ENCODE peak calls at places on chromosome 12, in seven cellular contexts. S is nephron progenitor cell, V is upper lobe of right lung, Q is Calu3, Y is epithelial cell of proximal tubule, N is AG04450, L is GM12865. G is an unnamed sample.

GRCh38 chr12:68809190-68810026 is 1.4 kb downstream of the MDM2 start:
- DNase-seq in S (no peak), V (no peak), Q (no peak), Y (no peak), N (no peak), L (no peak), G (no peak)

GRCh38 chr12:4855121-4855924 is 54.4 kb upstream of the KCNA1 start:
- DNase-seq in S (peak), V (no peak), Q (peak), Y (peak), N (peak), L (peak), G (peak)

GRCh38 chr12:113465808-113466769 is 5.6 kb downstream of the LHX5 start:
- DNase-seq in S (no peak), V (no peak), Q (no peak), Y (no peak), N (no peak), L (no peak), G (no peak)

GRCh38 chr12:2120982-2121758 is 68.4 kb downstream of the CACNA1C start:
- DNase-seq in S (no peak), V (peak), Q (no peak), Y (no peak), N (no peak), L (no peak), G (no peak)

GRCh38 chr12:4012073-4012472 is 138.9 kb upstream of the PARP11 start:
- DNase-seq in S (no peak), V (no peak), Q (no peak), Y (no peak), N (no peak), L (no peak), G (no peak)

GRCh38 chr12:49068879-49069506 is 786 bp downstream of the RHEBL1 start:
- DNase-seq in S (peak), V (no peak), Q (no peak), Y (no peak), N (no peak), L (no peak), G (no peak)

GRCh38 chr12:122356192-122356635 is 66.3 kb downstream of the CLIP1 start:
- DNase-seq in S (peak), V (no peak), Q (peak), Y (no peak), N (peak), L (peak), G (peak)

GRCh38 chr12:49059385-49060232 is 985 bp downstream of the KMT2D start:
- DNase-seq in S (peak), V (no peak), Q (peak), Y (no peak), N (no peak), L (peak), G (no peak)

GRCh38 chr12:93571360-93571853 is 1.1 kb upstream of the SOCS2 start:
- DNase-seq in S (peak), V (peak), Q (peak), Y (no peak), N (no peak), L (peak), G (peak)

GRCh38 chr12:108117163-108117849 is 11.8 kb upstream of the WSCD2 start:
- DNase-seq in S (no peak), V (no peak), Q (no peak), Y (no peak), N (no peak), L (peak), G (no peak)

GRCh38 chr12:49838973-49839633 is 3.8 kb downstream of the BCDIN3D start:
- DNase-seq in S (peak), V (no peak), Q (peak), Y (no peak), N (no peak), L (peak), G (peak)

GRCh38 chr12:24560867-24561266 is 388.0 kb downstream of the BCAT1 start:
- DNase-seq in S (peak), V (no peak), Q (no peak), Y (no peak), N (no peak), L (no peak), G (no peak)

GRCh38 chr12:80472241-80472640 is 28.2 kb downstream of the PTPRQ start:
- DNase-seq in S (no peak), V (no peak), Q (no peak), Y (no peak), N (no peak), L (no peak), G (no peak)

GRCh38 chr12:23066095-23066494 is 441.1 kb downstream of the ETNK1 start:
- DNase-seq in S (no peak), V (no peak), Q (no peak), Y (no peak), N (no peak), L (no peak), G (no peak)

GRCh38 chr12:108690191-108690518 is 41.2 kb downstream of the CORO1C start:
- DNase-seq in S (no peak), V (no peak), Q (no peak), Y (no peak), N (no peak), L (no peak), G (no peak)

GRCh38 chr12:41967668-41968649 is 176.7 kb downstream of the GXYLT1 start:
- DNase-seq in S (peak), V (no peak), Q (peak), Y (peak), N (no peak), L (no peak), G (no peak)

GRCh38 chr12:89707992-89708792 is 446 bp downstream of the ATP2B1 start:
- DNase-seq in S (peak), V (peak), Q (peak), Y (no peak), N (no peak), L (peak), G (peak)

GRCh38 chr12:121390856-121391255 is 9.1 kb upstream of the RNF34 start:
- DNase-seq in S (no peak), V (no peak), Q (no peak), Y (no peak), N (no peak), L (no peak), G (no peak)

GRCh38 chr12:16389594-16389993 is 42.1 kb downstream of the MGST1 start:
- DNase-seq in S (no peak), V (no peak), Q (no peak), Y (peak), N (peak), L (no peak), G (no peak)

GRCh38 chr12:47067176-47067575 is 12.2 kb upstream of the PCED1B start:
- DNase-seq in S (no peak), V (no peak), Q (no peak), Y (no peak), N (no peak), L (no peak), G (no peak)

GRCh38 chr12:57940052-57940914 is 1.1 kb upstream of the ATP23 start:
- DNase-seq in S (no peak), V (no peak), Q (no peak), Y (no peak), N (no peak), L (no peak), G (no peak)

GRCh38 chr12:124233041-124233836 is 61.7 kb upstream of the RFLNA start:
- DNase-seq in S (no peak), V (no peak), Q (no peak), Y (peak), N (peak), L (no peak), G (no peak)

GRCh38 chr12:4280351-4281163 is 7.0 kb downstream of the CCND2 start:
- DNase-seq in S (peak), V (peak), Q (no peak), Y (no peak), N (no peak), L (no peak), G (no peak)

GRCh38 chr12:52971701-52972329 is 22.9 kb downstream of the KRT18 start:
- DNase-seq in S (no peak), V (no peak), Q (peak), Y (no peak), N (no peak), L (no peak), G (no peak)

GRCh38 chr12:123950476-123951169 is 22.0 kb downstream of the CCDC92 start:
- DNase-seq in S (no peak), V (no peak), Q (no peak), Y (no peak), N (no peak), L (no peak), G (no peak)

GRCh38 chr12:93733358-93733757 is 56.2 kb downstream of the CRADD start:
- DNase-seq in S (no peak), V (no peak), Q (peak), Y (no peak), N (no peak), L (no peak), G (no peak)

GRCh38 chr12:61629702-61630101 is 630.5 kb upstream of the USP15 start:
- DNase-seq in S (no peak), V (no peak), Q (no peak), Y (no peak), N (no peak), L (no peak), G (no peak)

GRCh38 chr12:48002179-48002601 is 2.1 kb downstream of the COL2A1 start:
- DNase-seq in S (peak), V (no peak), Q (no peak), Y (no peak), N (no peak), L (no peak), G (no peak)

GRCh38 chr12:90098132-90098779 is 389.6 kb upstream of the ATP2B1 start:
- DNase-seq in S (no peak), V (no peak), Q (no peak), Y (no peak), N (no peak), L (no peak), G (no peak)

GRCh38 chr12:48442191-48442828 is 30.0 kb upstream of the ANP32D start:
- DNase-seq in S (no peak), V (no peak), Q (no peak), Y (no peak), N (no peak), L (peak), G (no peak)

GRCh38 chr12:65949009-65949623 is 124.8 kb downstream of the HMGA2 start:
- DNase-seq in S (no peak), V (no peak), Q (no peak), Y (no peak), N (no peak), L (no peak), G (no peak)

GRCh38 chr12:65881348-65881961 is 57.2 kb downstream of the HMGA2 start:
- DNase-seq in S (no peak), V (no peak), Q (no peak), Y (no peak), N (no peak), L (no peak), G (no peak)

GRCh38 chr12:26062566-26062965 is 62.3 kb downstream of the BHLHE41 start:
- DNase-seq in S (no peak), V (no peak), Q (no peak), Y (peak), N (peak), L (no peak), G (no peak)

GRCh38 chr12:47068539-47068938 is 10.9 kb upstream of the PCED1B start:
- DNase-seq in S (no peak), V (no peak), Q (no peak), Y (no peak), N (no peak), L (no peak), G (no peak)

GRCh38 chr12:57461904-57462306 is 2.3 kb downstream of the GLI1 start:
- DNase-seq in S (no peak), V (no peak), Q (no peak), Y (no peak), N (no peak), L (no peak), G (no peak)

DNA sequence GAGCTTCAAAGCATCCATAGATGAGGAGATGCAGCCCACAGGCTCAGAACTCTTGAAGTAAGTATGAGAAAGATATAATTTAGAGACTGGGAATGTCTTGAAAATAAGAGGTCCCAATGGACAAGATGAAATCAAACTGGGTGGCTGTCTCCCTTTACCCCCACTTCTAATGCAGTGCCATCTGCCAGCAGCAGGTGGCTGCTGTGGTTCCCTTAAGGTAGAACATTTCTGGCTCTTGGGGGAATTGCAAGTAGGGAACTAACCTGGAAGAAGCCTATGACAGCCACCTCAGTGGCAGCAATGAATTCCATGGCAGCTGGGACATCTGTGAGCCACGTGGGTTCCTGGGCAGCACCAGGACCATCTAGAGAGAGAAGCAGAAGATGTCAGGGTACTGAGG is 648 bp downstream of the ERP27 start:
- DNase-seq in S (no peak), V (no peak), Q (no peak), Y (no peak), N (no peak), L (peak), G (no peak)
- TF ChIP-seq CTCF in S (no peak), V (no peak), Q (peak), Y (peak), N (peak), L (peak), G (peak)

DNA sequence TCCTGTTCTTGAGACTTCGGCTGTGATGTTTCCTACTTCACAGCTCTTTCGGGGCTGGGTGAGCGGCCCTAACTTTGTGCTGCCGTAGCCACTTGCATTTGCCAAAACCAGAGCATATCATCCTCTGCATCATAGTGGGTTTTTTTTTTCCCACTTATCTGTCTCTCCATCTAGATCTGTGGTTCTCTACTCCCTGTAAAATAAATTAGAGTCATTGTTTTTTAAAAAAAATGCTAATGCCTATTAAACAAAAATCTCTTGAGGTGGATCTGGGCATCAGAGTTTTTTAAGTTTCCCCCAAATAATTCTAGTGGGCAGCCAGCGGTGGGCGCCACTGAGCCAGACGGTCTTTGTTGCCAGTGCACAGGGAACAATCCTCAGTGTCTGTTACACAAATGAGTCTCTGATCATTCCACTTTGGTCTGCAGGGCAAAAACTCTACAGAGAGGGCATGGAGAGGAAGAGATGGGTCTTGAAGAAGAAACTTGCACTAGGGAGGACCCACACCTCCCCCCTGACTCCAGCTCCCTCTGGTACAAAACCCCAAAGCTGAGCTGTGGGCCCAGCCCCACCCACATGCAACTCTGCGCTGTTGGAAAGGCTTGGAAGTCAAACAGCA is 62.4 kb upstream of the BCL2L14 start:
- DNase-seq in S (no peak), V (no peak), Q (no peak), Y (no peak), N (no peak), L (peak), G (no peak)
- TF ChIP-seq CTCF in S (no peak), V (peak), Q (peak), Y (peak), N (peak), L (peak), G (peak)

GRCh38 chr12:6275609-6276246 is 34.8 kb upstream of the PLEKHG6 start:
- DNase-seq in S (no peak), V (no peak), Q (no peak), Y (no peak), N (no peak), L (no peak), G (no peak)

GRCh38 chr12:6276247-6276887 is 34.1 kb upstream of the PLEKHG6 start:
- DNase-seq in S (no peak), V (no peak), Q (no peak), Y (no peak), N (no peak), L (no peak), G (no peak)

GRCh38 chr12:6278439-6279255 is 31.8 kb upstream of the PLEKHG6 start:
- DNase-seq in S (peak), V (peak), Q (peak), Y (no peak), N (no peak), L (peak), G (peak)

GRCh38 chr12:6277982-6278438 is 32.5 kb upstream of the PLEKHG6 start:
- DNase-seq in S (no peak), V (peak), Q (peak), Y (no peak), N (no peak), L (peak), G (no peak)

GRCh38 chr12:6276936-6277615 is 33.4 kb upstream of the PLEKHG6 start:
- DNase-seq in S (no peak), V (no peak), Q (peak), Y (no peak), N (no peak), L (no peak), G (no peak)
- TF ChIP-seq CTCF in S (no peak), V (peak), Q (no peak), Y (peak), N (peak), L (no peak), G (no peak)

GRCh38 chr12:132278421-132279183 is 50.8 kb downstream of the GALNT9 start:
- DNase-seq in S (no peak), V (no peak), Q (no peak), Y (no peak), N (no peak), L (no peak), G (no peak)

GRCh38 chr12:132281021-132281420 is 48.4 kb downstream of the GALNT9 start:
- DNase-seq in S (no peak), V (no peak), Q (no peak), Y (no peak), N (no peak), L (no peak), G (no peak)

GRCh38 chr12:132280436-132280835 is 49.0 kb downstream of the GALNT9 start:
- DNase-seq in S (no peak), V (no peak), Q (no peak), Y (no peak), N (no peak), L (no peak), G (no peak)

GRCh38 chr12:132279184-132279889 is 50.1 kb downstream of the GALNT9 start:
- DNase-seq in S (no peak), V (no peak), Q (no peak), Y (no peak), N (no peak), L (no peak), G (no peak)

GRCh38 chr12:132279930-132280329 is 49.5 kb downstream of the GALNT9 start:
- DNase-seq in S (no peak), V (no peak), Q (no peak), Y (no peak), N (no peak), L (no peak), G (no peak)
- TF ChIP-seq CTCF in S (no peak), V (no peak), Q (no peak), Y (no peak), N (no peak), L (no peak), G (no peak)

GRCh38 chr12:20460956-20461355 is 92.6 kb downstream of the PDE3A start:
- DNase-seq in S (no peak), V (no peak), Q (no peak), Y (no peak), N (no peak), L (no peak), G (no peak)

GRCh38 chr12:20459920-20460319 is 91.6 kb downstream of the PDE3A start:
- DNase-seq in S (no peak), V (no peak), Q (no peak), Y (no peak), N (no peak), L (no peak), G (no peak)

DNA sequence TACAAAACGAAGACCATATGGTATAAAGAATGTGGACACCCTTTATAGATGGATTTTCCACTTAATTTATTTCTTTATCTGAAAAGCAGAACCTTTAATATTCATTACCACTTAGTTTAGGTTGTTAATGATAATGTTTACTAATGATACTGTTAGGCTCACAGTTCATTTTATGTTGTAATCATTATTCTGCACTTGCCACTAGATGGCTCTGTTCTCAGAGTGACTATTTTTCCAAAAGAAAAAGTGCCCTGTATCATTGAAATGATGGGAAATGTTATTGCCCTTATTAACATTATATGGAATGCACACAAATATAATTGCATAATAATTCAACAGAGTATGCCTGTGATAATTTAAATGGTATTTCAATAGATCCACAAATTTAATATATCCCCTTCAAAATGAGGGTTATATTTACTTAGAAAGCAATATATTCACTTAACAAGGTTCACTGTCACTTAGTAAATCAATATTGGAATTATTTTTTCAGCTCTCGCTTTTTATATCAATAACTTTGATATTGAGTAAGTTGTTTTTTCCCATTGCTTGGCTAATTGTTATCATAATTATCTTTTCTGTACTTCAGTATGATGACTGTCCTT is 95.7 kb downstream of the PDE3A start:
- DNase-seq in S (no peak), V (no peak), Q (peak), Y (no peak), N (no peak), L (no peak), G (no peak)
- TF ChIP-seq CTCF in S (peak), V (peak), Q (peak), Y (peak), N (peak), L (peak), G (peak)

GRCh38 chr12:131114942-131115584 is 161.4 kb downstream of the ADGRD1 start:
- DNase-seq in S (no peak), V (peak), Q (no peak), Y (no peak), N (no peak), L (no peak), G (no peak)

GRCh38 chr12:131114331-131114730 is 160.6 kb downstream of the ADGRD1 start:
- DNase-seq in S (no peak), V (peak), Q (no peak), Y (no peak), N (no peak), L (no peak), G (no peak)

GRCh38 chr12:131112690-131113290 is 159.1 kb downstream of the ADGRD1 start:
- DNase-seq in S (no peak), V (peak), Q (no peak), Y (no peak), N (no peak), L (no peak), G (no peak)

GRCh38 chr12:131112016-131112415 is 158.3 kb downstream of the ADGRD1 start:
- DNase-seq in S (no peak), V (peak), Q (no peak), Y (no peak), N (no peak), L (no peak), G (no peak)

GRCh38 chr12:131113562-131113961 is 159.9 kb downstream of the ADGRD1 start:
- DNase-seq in S (peak), V (peak), Q (no peak), Y (no peak), N (no peak), L (no peak), G (peak)
- TF ChIP-seq CTCF in S (no peak), V (no peak), Q (no peak), Y (no peak), N (no peak), L (no peak), G (no peak)

DNA sequence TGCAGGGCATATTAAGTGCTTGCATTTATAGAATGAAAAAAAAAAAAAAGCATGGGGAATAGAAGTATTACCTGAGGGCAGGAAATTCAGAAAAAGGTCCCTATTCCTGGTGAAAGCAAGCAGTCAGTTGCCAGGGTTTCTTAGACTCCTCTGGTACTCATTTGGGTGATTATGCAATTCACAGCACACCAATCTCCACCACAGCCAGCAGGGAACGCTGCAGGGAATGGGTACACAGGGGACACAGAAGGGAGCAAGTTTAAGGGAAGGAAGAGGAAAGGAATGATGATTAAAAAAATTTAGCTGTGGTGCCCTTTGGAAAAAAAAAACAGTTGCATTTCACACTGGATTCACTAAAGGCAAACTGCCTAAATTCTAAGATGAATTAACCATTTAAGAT is 14.2 kb downstream of the BLTP3B start:
- DNase-seq in S (peak), V (no peak), Q (peak), Y (no peak), N (no peak), L (no peak), G (no peak)
- TF ChIP-seq CTCF in S (no peak), V (peak), Q (no peak), Y (peak), N (peak), L (no peak), G (no peak)

GRCh38 chr12:112121780-112122565 is 3.4 kb upstream of the TRAFD1 start:
- DNase-seq in S (no peak), V (peak), Q (no peak), Y (no peak), N (peak), L (no peak), G (no peak)
- TF ChIP-seq CTCF in S (no peak), V (no peak), Q (no peak), Y (no peak), N (no peak), L (no peak), G (no peak)